ENCODE peak calls at places on chromosomes 6 and 20, in eight cellular contexts. W is heart left ventricle, X is omental fat pad, S is foreskin fibroblast, Y is fibroblast of pulmonary artery, Z is lung, G is H9, T is ovary. P is an unnamed sample.

GRCh38 chr6:111187874-111188273 is 100.6 kb downstream of the SLC16A10 start:
- DNase-seq in G (no peak), Y (no peak), T (no peak), W (no peak), Z (no peak), S (no peak), X (no peak), P (no peak)

GRCh38 chr6:3546121-3546520 is 89.3 kb upstream of the SLC22A23 start:
- DNase-seq in T (no peak), Z (no peak), G (no peak), X (no peak), W (no peak), Y (no peak), S (no peak), P (no peak)

GRCh38 chr6:169046483-169047192 is 207.0 kb downstream of the THBS2 start:
- DNase-seq in X (no peak), S (peak), Z (no peak), G (no peak), T (no peak), W (no peak), Y (no peak), P (no peak)

GRCh38 chr6:124487778-124488431 is 474.3 kb upstream of the RNF217 start:
- DNase-seq in Y (peak), T (no peak), S (no peak), G (no peak), Z (no peak), X (no peak), W (no peak), P (no peak)

GRCh38 chr20:46826343-46826984 is 68.2 kb upstream of the EYA2 start:
- DNase-seq in W (no peak), S (peak), T (no peak), X (no peak), Y (peak), Z (no peak), G (no peak), P (no peak)

GRCh38 chr6:130890531-130890950 is 63.3 kb downstream of the SMLR1 start:
- DNase-seq in S (peak), X (no peak), G (no peak), W (no peak), T (no peak), Y (peak), Z (no peak), P (no peak)

GRCh38 chr6:158686791-158687381 is 37.0 kb downstream of the SYTL3 start:
- DNase-seq in X (no peak), S (no peak), Y (no peak), G (no peak), W (no peak), Z (peak), T (no peak), P (no peak)

GRCh38 chr6:6810727-6811126 is 222.2 kb downstream of the LY86 start:
- DNase-seq in S (no peak), G (no peak), Y (no peak), Z (no peak), T (no peak), W (no peak), X (no peak), P (no peak)

GRCh38 chr20:61951695-61952533 is 113.8 kb downstream of the TAF4 start:
- DNase-seq in Z (no peak), G (peak), T (peak), W (no peak), Y (no peak), S (no peak), X (no peak), P (no peak)

GRCh38 chr6:15715060-15715459 is 52.2 kb upstream of the DTNBP1 start:
- DNase-seq in S (no peak), Y (no peak), G (no peak), X (no peak), T (no peak), Z (no peak), W (no peak), P (no peak)

GRCh38 chr6:23081701-23082100 is 512.3 kb downstream of the HDGFL1 start:
- DNase-seq in X (no peak), G (peak), Y (no peak), S (no peak), T (no peak), W (no peak), Z (no peak), P (no peak)

GRCh38 chr6:123802697-123803455 is 789 bp upstream of the NKAIN2 start:
- DNase-seq in G (peak), T (peak), X (peak), Z (peak), W (peak), S (peak), Y (peak), P (peak)

GRCh38 chr6:43753570-43754183 is 16.3 kb upstream of the VEGFA start:
- DNase-seq in G (no peak), Y (no peak), T (no peak), Z (no peak), W (no peak), S (no peak), X (no peak), P (no peak)

GRCh38 chr6:163329991-163330390 is 84.5 kb upstream of the QKI start:
- DNase-seq in Z (no peak), X (no peak), W (no peak), Y (no peak), S (no peak), G (no peak), T (no peak), P (no peak)

GRCh38 chr6:7590918-7591302 is 912 bp downstream of the SNRNP48 start:
- DNase-seq in W (no peak), T (no peak), G (no peak), Y (peak), Z (no peak), X (no peak), S (no peak), P (no peak)

GRCh38 chr6:38271081-38271480 is 368.6 kb downstream of the BTBD9 start:
- DNase-seq in X (no peak), Y (no peak), T (no peak), Z (no peak), S (no peak), W (no peak), G (no peak), P (no peak)

GRCh38 chr20:39849664-39850063 is 839.4 kb downstream of the MAFB start:
- DNase-seq in G (no peak), W (peak), S (peak), Z (peak), X (peak), Y (peak), T (peak), P (peak)

GRCh38 chr20:25077610-25078169 is 4.3 kb downstream of the VSX1 start:
- DNase-seq in Y (peak), W (peak), T (no peak), X (no peak), Z (no peak), S (peak), G (peak), P (peak)

GRCh38 chr6:15280023-15280422 is 34.2 kb downstream of the JARID2 start:
- DNase-seq in T (no peak), Z (no peak), S (no peak), X (no peak), G (no peak), Y (peak), W (no peak), P (no peak)

GRCh38 chr6:152595507-152595906 is 41.7 kb downstream of the SYNE1 start:
- DNase-seq in S (no peak), G (no peak), W (no peak), Z (no peak), Y (peak), T (no peak), X (no peak), P (no peak)

GRCh38 chr6:137827977-137828815 is 38.9 kb upstream of the TNFAIP3 start:
- DNase-seq in Z (no peak), X (no peak), W (no peak), T (no peak), G (no peak), Y (no peak), S (no peak), P (no peak)

GRCh38 chr20:11173936-11174335 is 500.1 kb upstream of the JAG1 start:
- DNase-seq in G (no peak), T (no peak), Z (no peak), S (no peak), X (no peak), W (no peak), Y (no peak), P (no peak)

GRCh38 chr6:159008656-159009288 is 8.8 kb upstream of the RSPH3 start:
- DNase-seq in X (no peak), T (no peak), Y (peak), S (no peak), W (no peak), Z (no peak), G (no peak), P (no peak)

GRCh38 chr6:164039954-164040375 is 625.4 kb downstream of the QKI start:
- DNase-seq in G (peak), Y (peak), S (no peak), W (peak), Z (peak), X (no peak), T (peak), P (no peak)

GRCh38 chr6:8025191-8025590 is 39.0 kb downstream of the BLOC1S5 start:
- DNase-seq in Z (no peak), T (no peak), W (no peak), G (no peak), S (no peak), Y (no peak), X (no peak), P (no peak)

GRCh38 chr6:3266170-3266569 is 7.4 kb downstream of the PSMG4 start:
- DNase-seq in Y (no peak), T (no peak), S (no peak), G (no peak), X (no peak), Z (no peak), W (no peak), P (no peak)

GRCh38 chr6:137880633-137881521 is 13.8 kb downstream of the TNFAIP3 start:
- DNase-seq in W (no peak), Z (no peak), Y (no peak), T (no peak), G (no peak), X (no peak), S (no peak), P (no peak)

GRCh38 chr20:49819702-49820101 is 7.1 kb downstream of the SLC9A8 start:
- DNase-seq in W (no peak), Z (no peak), S (no peak), X (no peak), G (no peak), Y (no peak), T (no peak), P (no peak)

GRCh38 chr20:34510575-34510974 is 5.6 kb upstream of the DYNLRB1 start:
- DNase-seq in Y (no peak), Z (no peak), T (no peak), S (no peak), W (no peak), G (no peak), X (no peak), P (no peak)

GRCh38 chr6:122799916-122800701 is 11.1 kb downstream of the SMPDL3A start:
- DNase-seq in Y (no peak), X (no peak), G (no peak), T (no peak), W (no peak), S (no peak), Z (no peak), P (no peak)

GRCh38 chr20:4074877-4075455 is 59.6 kb upstream of the RNF24 start:
- DNase-seq in Y (no peak), W (no peak), X (no peak), Z (no peak), G (no peak), S (no peak), T (no peak), P (no peak)

GRCh38 chr6:154522576-154522975 is 12.1 kb upstream of the CNKSR3 start:
- DNase-seq in G (no peak), T (no peak), Y (no peak), X (no peak), W (no peak), Z (no peak), S (no peak), P (no peak)

GRCh38 chr6:26105109-26105730 is 18.0 kb downstream of the HFE start:
- DNase-seq in X (no peak), Z (no peak), S (no peak), G (no peak), T (no peak), W (no peak), Y (no peak), P (no peak)

GRCh38 chr20:43541214-43541613 is 17.6 kb upstream of the SGK2 start:
- DNase-seq in S (peak), Y (peak), Z (no peak), G (no peak), W (no peak), X (no peak), T (no peak), P (no peak)

GRCh38 chr20:18031050-18031449 is 26.7 kb downstream of the OVOL2 start:
- DNase-seq in S (no peak), T (no peak), Y (no peak), Z (no peak), X (no peak), G (no peak), W (no peak), P (no peak)

DNA sequence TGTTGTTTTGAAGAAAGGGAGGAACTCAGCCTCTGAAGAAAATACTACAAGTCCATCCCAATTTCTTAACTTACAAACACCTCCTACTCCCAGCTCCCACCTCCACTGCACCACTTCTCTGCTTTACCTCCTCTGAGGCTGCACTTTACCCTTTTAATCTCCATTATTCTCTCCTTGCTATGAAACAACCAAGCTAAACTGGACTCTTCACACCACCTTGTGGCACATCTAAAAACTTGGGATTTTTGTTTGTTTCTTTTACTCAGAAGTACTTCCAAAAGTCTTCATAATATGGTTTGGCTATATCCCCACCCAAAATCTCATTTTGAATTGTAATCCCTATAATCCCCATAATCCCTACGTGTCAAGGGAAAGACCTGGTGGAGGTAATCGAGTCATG is 142.2 kb downstream of the MOXD1 start:
- DNase-seq in W (no peak), G (no peak), X (no peak), Z (no peak), Y (peak), T (no peak), S (no peak), P (no peak)
- TF ChIP-seq CTCF in W (peak), G (peak), X (no peak), Z (no peak), Y (peak), T (no peak), S (peak), P (no peak)

DNA sequence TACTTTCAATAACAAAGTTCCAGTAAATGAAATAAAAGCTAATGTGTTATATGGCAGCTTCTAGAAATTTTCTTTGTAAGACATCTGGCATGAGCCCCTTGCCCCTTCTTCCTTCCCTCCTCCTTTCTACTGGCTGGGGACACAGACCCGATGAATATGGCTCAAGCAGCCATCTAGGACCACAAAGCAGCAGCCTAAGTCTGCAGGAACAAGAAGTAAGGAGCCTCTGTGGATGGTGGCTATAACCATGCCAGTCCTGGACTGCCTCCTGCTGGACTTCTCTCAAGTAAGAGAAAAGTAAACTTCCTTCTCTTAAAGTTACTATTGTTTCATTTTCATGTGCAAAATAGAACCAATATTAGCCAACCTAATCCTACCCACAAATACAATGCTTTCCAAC is 114.9 kb upstream of the DST start:
- DNase-seq in G (no peak), T (no peak), S (no peak), W (no peak), X (no peak), Z (peak), Y (peak), P (no peak)
- TF ChIP-seq CTCF in G (peak), T (no peak), S (peak), W (peak), X (no peak), Z (peak), Y (peak), P (no peak)

DNA sequence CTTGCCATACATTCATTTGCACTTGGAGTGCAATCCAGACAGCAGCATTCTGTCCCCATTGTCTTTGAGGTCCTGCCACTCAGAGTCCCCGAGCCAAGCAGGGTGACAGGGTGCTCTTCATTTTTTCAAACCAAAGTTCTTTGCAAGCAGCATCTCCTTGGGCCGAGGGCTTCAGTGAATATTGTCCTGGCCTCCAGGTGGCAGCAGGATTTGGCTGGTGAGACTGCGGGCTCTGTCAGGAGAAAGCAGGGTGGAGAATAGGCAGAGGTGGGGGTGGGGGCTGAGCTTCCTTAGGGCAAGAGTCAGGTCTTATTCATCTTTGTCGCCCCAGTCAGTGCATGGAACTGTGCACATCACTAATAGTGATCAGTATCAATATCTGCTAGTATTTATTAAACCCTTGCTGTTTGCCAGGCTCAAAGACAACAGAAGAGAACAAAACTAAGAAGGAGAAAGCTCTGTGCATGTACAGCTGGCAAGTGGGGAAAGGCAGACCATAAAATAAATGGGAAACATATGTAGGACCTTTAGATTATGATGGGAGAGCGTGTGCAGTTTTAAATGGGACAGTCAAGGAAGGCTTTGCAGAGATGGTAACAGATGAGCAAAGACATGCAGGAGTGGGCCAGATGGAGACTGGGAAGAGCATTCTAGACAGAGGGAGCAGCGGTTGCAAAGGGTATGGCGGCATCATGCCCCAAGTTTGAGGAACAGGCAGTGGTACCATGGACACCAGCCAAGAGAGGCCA is 260.2 kb downstream of the NRN1 start:
- DNase-seq in S (peak), G (peak), Y (no peak), W (no peak), T (no peak), X (no peak), Z (no peak), P (peak)
- TF ChIP-seq CTCF in S (peak), G (peak), Y (no peak), W (peak), T (no peak), X (no peak), Z (no peak), P (no peak)

DNA sequence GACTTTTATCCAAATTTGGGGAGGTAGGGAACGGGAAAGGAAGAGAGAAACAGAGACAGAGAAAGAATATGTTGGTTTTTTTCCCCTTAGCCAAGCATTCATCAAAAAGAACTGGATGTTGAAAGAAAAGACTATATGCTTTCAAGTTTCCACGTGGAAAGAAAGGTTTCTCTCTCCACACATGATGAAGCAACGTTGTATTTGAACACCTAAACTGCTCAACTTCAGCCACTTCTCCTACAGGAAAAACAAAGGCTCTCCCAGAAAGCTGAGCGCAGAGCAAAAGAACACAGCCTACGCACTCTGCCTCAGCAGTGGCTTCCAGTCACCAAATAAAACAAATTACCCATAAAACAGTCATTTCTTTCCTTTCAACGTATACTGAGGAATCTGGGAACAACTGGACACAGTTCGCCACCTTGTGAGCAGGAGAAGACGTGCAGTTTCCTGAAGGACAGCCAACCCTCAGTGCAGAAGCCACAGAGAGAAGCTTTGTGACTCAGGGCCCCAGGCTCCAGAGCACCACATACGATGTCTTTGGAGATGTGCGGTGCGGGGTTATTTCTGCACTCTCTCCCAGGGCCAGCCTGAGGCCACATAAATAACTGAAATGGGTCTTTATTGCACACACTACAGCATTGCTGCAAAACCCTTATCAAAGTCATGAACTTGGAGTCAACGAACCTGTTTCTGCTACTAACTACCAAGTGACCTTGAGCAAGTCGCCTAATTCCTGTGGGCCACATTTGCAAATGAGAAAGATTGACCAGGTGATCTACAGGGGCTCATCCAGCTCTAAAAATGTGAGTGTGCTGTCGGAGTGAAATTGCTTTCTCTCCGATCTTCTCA is 10.1 kb downstream of the IL17F start:
- DNase-seq in X (no peak), Y (peak), S (peak), G (peak), T (no peak), Z (no peak), W (no peak), P (peak)
- TF ChIP-seq CTCF in X (no peak), Y (peak), S (peak), G (peak), T (no peak), Z (no peak), W (peak), P (no peak)

DNA sequence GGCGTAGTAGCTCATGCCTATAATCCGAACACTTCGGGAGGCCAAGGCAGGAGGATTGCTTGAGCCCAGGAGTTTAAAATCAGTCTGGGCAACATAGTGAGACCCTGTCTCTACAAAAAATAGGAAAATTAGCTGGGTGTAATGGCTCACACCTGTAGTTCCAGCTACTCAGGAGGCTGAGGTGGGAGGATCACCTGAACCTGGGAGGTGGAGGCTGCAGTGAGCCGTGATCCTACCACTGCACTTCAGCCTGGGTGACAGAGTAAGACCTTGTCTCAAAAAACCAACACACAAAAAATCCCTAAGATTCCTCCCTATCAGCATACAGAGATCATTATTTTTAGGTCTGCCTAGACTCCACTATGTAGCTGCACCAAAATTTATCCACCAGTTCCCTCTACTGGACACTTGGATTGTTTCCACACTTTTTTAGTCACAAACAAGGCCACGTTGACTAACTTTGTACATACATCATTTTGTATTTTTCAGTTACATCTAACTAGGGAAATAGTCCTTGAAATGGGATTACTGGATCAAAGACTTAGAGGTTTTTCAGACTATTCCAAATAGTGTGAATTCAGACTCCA is 3.6 kb upstream of the PHF1 start:
- DNase-seq in G (no peak), T (no peak), Y (peak), X (no peak), Z (no peak), S (peak), W (no peak), P (no peak)
- TF ChIP-seq CTCF in G (peak), T (no peak), Y (peak), X (no peak), Z (no peak), S (peak), W (peak), P (no peak)

GRCh38 chr6:109690740-109691687 is at the start of the genes AK9 and FIG4:
- DNase-seq in W (peak), T (peak), X (peak), S (peak), G (peak), Z (peak), Y (peak), P (peak)
- TF ChIP-seq CTCF in W (peak), T (no peak), X (no peak), S (peak), G (no peak), Z (no peak), Y (peak), P (no peak)